ENCODE peak calls at places on chromosomes 13 and 19, in six cellular contexts. V is D721Med; D is Right ventricle myocardium inferior; T is stimulated activated CD4-positive, alpha-beta T cell treated with anti-CD3 and anti-CD28 coated beads, Interleukin-1b, Interleukin-23, amount 100 ng/mL, for 1 hour; R is lower lobe of right lung; A is testis. U is an unnamed sample.

GRCh38 chr13:99265162-99265822 is 7.1 kb upstream of the GPR18 start:
- DNase-seq in V (no peak), D (no peak), T (no peak), R (no peak), A (no peak), U (no peak)

GRCh38 chr13:75802161-75802560 is 166.0 kb downstream of the LMO7 start:
- DNase-seq in V (no peak), D (no peak), T (no peak), R (no peak), A (no peak), U (no peak)

GRCh38 chr13:69423844-69424243 is 683.8 kb upstream of the ATXN8OS start:
- DNase-seq in V (no peak), D (peak), T (no peak), R (no peak), A (no peak), U (no peak)

GRCh38 chr13:33328691-33329090 is 43.1 kb upstream of the STARD13 start:
- DNase-seq in V (no peak), D (no peak), T (no peak), R (no peak), A (no peak), U (no peak)

GRCh38 chr19:41442473-41443360 is at the start of gene ERICH4:
- DNase-seq in V (no peak), D (no peak), T (no peak), R (no peak), A (no peak), U (no peak)

GRCh38 chr13:44404261-44405139 is 30.9 kb downstream of the SERP2 start:
- DNase-seq in V (no peak), D (no peak), T (no peak), R (no peak), A (no peak), U (no peak)

GRCh38 chr19:41707502-41707812 is 969 bp upstream of the CEACAM5 start:
- DNase-seq in V (no peak), D (no peak), T (no peak), R (no peak), A (no peak), U (no peak)

GRCh38 chr19:15137777-15138176 is 30.6 kb downstream of the SYDE1 start:
- DNase-seq in V (no peak), D (no peak), T (no peak), R (no peak), A (no peak), U (no peak)

GRCh38 chr19:46732966-46733692 is 12.7 kb upstream of the FKRP start:
- DNase-seq in V (no peak), D (peak), T (no peak), R (peak), A (peak), U (no peak)

GRCh38 chr19:49491804-49492572 is 4.2 kb upstream of the RPS11 start:
- DNase-seq in V (no peak), D (no peak), T (no peak), R (no peak), A (no peak), U (no peak)

GRCh38 chr13:45678282-45678681 is 23.8 kb upstream of the CBY2 start:
- DNase-seq in V (no peak), D (no peak), T (no peak), R (no peak), A (no peak), U (no peak)

GRCh38 chr19:38848299-38849146 is 1.3 kb downstream of the HNRNPL start:
- DNase-seq in V (no peak), D (no peak), T (no peak), R (no peak), A (no peak), U (no peak)

GRCh38 chr13:45974500-45974899 is 78.0 kb downstream of the ZC3H13 start:
- DNase-seq in V (no peak), D (no peak), T (no peak), R (no peak), A (no peak), U (no peak)

GRCh38 chr19:19053508-19054314 is 10.1 kb upstream of the SLC25A42 start:
- DNase-seq in V (peak), D (no peak), T (no peak), R (peak), A (peak), U (no peak)

U was measured in esophagus squamous epithelium.